ENCODE peak calls at places on chromosomes 2 and 18, in seven cellular contexts. One of them, this sample, is unnamed. For H3K4me1 and H3K36me3, the result is how much of the 10 kb centered on the place peaks cover.

GRCh38 chr2:196337618-196337953 is 166.2 kb upstream of the STK17B start:
- DNase-seq in heart right ventricle: no peak
- DNase-seq in body of pancreas: no peak
- DNase-seq in suprapubic skin: no peak
- DNase-seq in GM23338: peak
- DNase-seq in psoas muscle: no peak
- DNase-seq in aorta: no peak
- DNase-seq in this sample: no peak

GRCh38 chr2:219059375-219059724 is 1.4 kb downstream of the IHH start:
- DNase-seq in aorta: no peak
- DNase-seq in heart right ventricle: no peak
- DNase-seq in GM23338: peak
- DNase-seq in suprapubic skin: no peak
- DNase-seq in body of pancreas: no peak
- DNase-seq in psoas muscle: no peak
- DNase-seq in this sample: no peak

GRCh38 chr2:239318091-239318725 is 82.6 kb downstream of the HDAC4 start:
- DNase-seq in aorta: no peak
- DNase-seq in GM23338: no peak
- DNase-seq in suprapubic skin: peak
- DNase-seq in psoas muscle: no peak
- DNase-seq in heart right ventricle: no peak
- DNase-seq in body of pancreas: peak
- DNase-seq in this sample: no peak

GRCh38 chr2:203583696-203584095 is 48.6 kb upstream of the RAPH1 start:
- DNase-seq in body of pancreas: no peak
- DNase-seq in GM23338: no peak
- DNase-seq in suprapubic skin: no peak
- DNase-seq in psoas muscle: no peak
- DNase-seq in aorta: peak
- DNase-seq in heart right ventricle: no peak
- DNase-seq in this sample: peak

GRCh38 chr2:58906151-58906645 is 665.1 kb upstream of the FANCL start:
- DNase-seq in suprapubic skin: no peak
- DNase-seq in body of pancreas: no peak
- DNase-seq in heart right ventricle: no peak
- DNase-seq in aorta: no peak
- DNase-seq in GM23338: no peak
- DNase-seq in psoas muscle: no peak
- DNase-seq in this sample: no peak

GRCh38 chr2:126886201-126886905 is 12.3 kb upstream of the TEX51 start:
- DNase-seq in GM23338: peak
- DNase-seq in psoas muscle: peak
- DNase-seq in suprapubic skin: peak
- DNase-seq in heart right ventricle: peak
- DNase-seq in body of pancreas: peak
- DNase-seq in aorta: peak
- DNase-seq in this sample: peak

GRCh38 chr2:73736378-73736777 is 767 bp downstream of the TPRKB start:
- DNase-seq in body of pancreas: no peak
- DNase-seq in GM23338: no peak
- DNase-seq in psoas muscle: no peak
- DNase-seq in heart right ventricle: no peak
- DNase-seq in suprapubic skin: no peak
- DNase-seq in aorta: no peak
- DNase-seq in this sample: no peak

GRCh38 chr2:210399440-210400041 is 77.0 kb downstream of the LANCL1 start:
- DNase-seq in body of pancreas: no peak
- DNase-seq in psoas muscle: no peak
- DNase-seq in GM23338: no peak
- DNase-seq in suprapubic skin: no peak
- DNase-seq in heart right ventricle: no peak
- DNase-seq in aorta: no peak
- DNase-seq in this sample: no peak

GRCh38 chr2:8454797-8455196 is 227.1 kb upstream of the ID2 start:
- DNase-seq in GM23338: no peak
- DNase-seq in psoas muscle: no peak
- DNase-seq in aorta: no peak
- DNase-seq in body of pancreas: no peak
- DNase-seq in suprapubic skin: peak
- DNase-seq in heart right ventricle: no peak
- DNase-seq in this sample: peak

GRCh38 chr2:10412380-10412779 is 35.7 kb downstream of the ODC1 start:
- DNase-seq in GM23338: peak
- DNase-seq in suprapubic skin: no peak
- DNase-seq in heart right ventricle: no peak
- DNase-seq in aorta: no peak
- DNase-seq in psoas muscle: no peak
- DNase-seq in body of pancreas: no peak
- DNase-seq in this sample: peak

GRCh38 chr2:3461781-3462492 is 57.4 kb downstream of the ADI1 start:
- DNase-seq in heart right ventricle: no peak
- DNase-seq in body of pancreas: no peak
- DNase-seq in aorta: no peak
- DNase-seq in psoas muscle: no peak
- DNase-seq in suprapubic skin: peak
- DNase-seq in GM23338: peak
- DNase-seq in this sample: no peak

GRCh38 chr2:221488134-221488807 is 83.8 kb downstream of the EPHA4 start:
- DNase-seq in aorta: no peak
- DNase-seq in GM23338: no peak
- DNase-seq in heart right ventricle: no peak
- DNase-seq in psoas muscle: no peak
- DNase-seq in body of pancreas: no peak
- DNase-seq in suprapubic skin: no peak
- DNase-seq in this sample: no peak

GRCh38 chr2:73175663-73176204 is 26.6 kb upstream of the NOTO start:
- DNase-seq in GM23338: peak
- DNase-seq in aorta: peak
- DNase-seq in psoas muscle: peak
- DNase-seq in body of pancreas: peak
- DNase-seq in suprapubic skin: peak
- DNase-seq in heart right ventricle: peak
- DNase-seq in this sample: peak

GRCh38 chr2:182920631-182921056 is 54.2 kb upstream of the FRZB start:
- DNase-seq in psoas muscle: no peak
- DNase-seq in heart right ventricle: no peak
- DNase-seq in aorta: no peak
- DNase-seq in suprapubic skin: no peak
- DNase-seq in GM23338: no peak
- DNase-seq in body of pancreas: no peak
- DNase-seq in this sample: no peak

GRCh38 chr2:15874311-15874710 is 66.0 kb upstream of the MYCN start:
- DNase-seq in body of pancreas: no peak
- DNase-seq in GM23338: peak
- DNase-seq in suprapubic skin: no peak
- DNase-seq in aorta: no peak
- DNase-seq in heart right ventricle: no peak
- DNase-seq in psoas muscle: no peak
- DNase-seq in this sample: no peak

GRCh38 chr2:224941958-224942357 is 100.3 kb downstream of the DOCK10 start:
- DNase-seq in psoas muscle: no peak
- DNase-seq in suprapubic skin: no peak
- DNase-seq in body of pancreas: no peak
- DNase-seq in aorta: no peak
- DNase-seq in heart right ventricle: no peak
- DNase-seq in GM23338: peak
- DNase-seq in this sample: no peak

GRCh38 chr2:64538764-64539433 is 14.8 kb downstream of the AFTPH start:
- DNase-seq in suprapubic skin: no peak
- DNase-seq in psoas muscle: no peak
- DNase-seq in body of pancreas: no peak
- DNase-seq in aorta: no peak
- DNase-seq in GM23338: no peak
- DNase-seq in heart right ventricle: no peak
- DNase-seq in this sample: no peak

GRCh38 chr2:226649871-226650660 is 149.6 kb downstream of the IRS1 start:
- DNase-seq in suprapubic skin: peak
- DNase-seq in GM23338: peak
- DNase-seq in body of pancreas: peak
- DNase-seq in aorta: peak
- DNase-seq in heart right ventricle: peak
- DNase-seq in psoas muscle: peak
- DNase-seq in this sample: peak
- H3K4me3 ChIP-seq in suprapubic skin: no peak
- H3K4me3 ChIP-seq in GM23338: no peak
- H3K4me3 ChIP-seq in body of pancreas: no peak
- H3K4me3 ChIP-seq in aorta: no peak
- H3K4me3 ChIP-seq in heart right ventricle: no peak
- H3K4me3 ChIP-seq in psoas muscle: peak
- H3K4me3 ChIP-seq in this sample: no peak

GRCh38 chr18:62781893-62782292 is 66.6 kb downstream of the PHLPP1 start:
- DNase-seq in body of pancreas: no peak
- DNase-seq in psoas muscle: peak
- DNase-seq in aorta: no peak
- DNase-seq in suprapubic skin: no peak
- DNase-seq in heart right ventricle: no peak
- DNase-seq in GM23338: peak
- DNase-seq in this sample: no peak
- H3K4me1 ChIP-seq in body of pancreas: under half
- H3K4me1 ChIP-seq in psoas muscle: under half
- H3K4me1 ChIP-seq in aorta: under half
- H3K4me1 ChIP-seq in suprapubic skin: under half
- H3K4me1 ChIP-seq in heart right ventricle: under half
- H3K4me1 ChIP-seq in GM23338: half or more
- H3K4me1 ChIP-seq in this sample: under half

GRCh38 chr2:45415534-45416123 is 195.4 kb downstream of the SRBD1 start:
- DNase-seq in GM23338: no peak
- DNase-seq in body of pancreas: no peak
- DNase-seq in heart right ventricle: no peak
- DNase-seq in aorta: no peak
- DNase-seq in suprapubic skin: no peak
- DNase-seq in psoas muscle: no peak
- DNase-seq in this sample: no peak
- H3K36me3 ChIP-seq in GM23338: under half
- H3K36me3 ChIP-seq in body of pancreas: under half
- H3K36me3 ChIP-seq in heart right ventricle: under half
- H3K36me3 ChIP-seq in aorta: under half
- H3K36me3 ChIP-seq in suprapubic skin: under half
- H3K36me3 ChIP-seq in psoas muscle: under half
- H3K36me3 ChIP-seq in this sample: under half

GRCh38 chr2:42856891-42857632 is 64.7 kb upstream of the HAAO start:
- DNase-seq in aorta: no peak
- DNase-seq in suprapubic skin: peak
- DNase-seq in GM23338: no peak
- DNase-seq in heart right ventricle: no peak
- DNase-seq in body of pancreas: no peak
- DNase-seq in psoas muscle: no peak
- DNase-seq in this sample: no peak
- H3K4me3 ChIP-seq in aorta: no peak
- H3K4me3 ChIP-seq in suprapubic skin: no peak
- H3K4me3 ChIP-seq in GM23338: no peak
- H3K4me3 ChIP-seq in heart right ventricle: no peak
- H3K4me3 ChIP-seq in body of pancreas: no peak
- H3K4me3 ChIP-seq in psoas muscle: no peak
- H3K4me3 ChIP-seq in this sample: no peak

GRCh38 chr2:20103514-20103913 is 52.1 kb upstream of the LAPTM4A start:
- DNase-seq in body of pancreas: no peak
- DNase-seq in heart right ventricle: no peak
- DNase-seq in suprapubic skin: no peak
- DNase-seq in aorta: no peak
- DNase-seq in GM23338: peak
- DNase-seq in psoas muscle: no peak
- DNase-seq in this sample: no peak

GRCh38 chr2:20104900-20105545 is 53.6 kb upstream of the LAPTM4A start:
- DNase-seq in GM23338: no peak
- DNase-seq in heart right ventricle: no peak
- DNase-seq in psoas muscle: no peak
- DNase-seq in suprapubic skin: no peak
- DNase-seq in aorta: no peak
- DNase-seq in body of pancreas: no peak
- DNase-seq in this sample: no peak

GRCh38 chr2:20099780-20100179 is 48.4 kb upstream of the LAPTM4A start:
- DNase-seq in aorta: no peak
- DNase-seq in body of pancreas: no peak
- DNase-seq in heart right ventricle: no peak
- DNase-seq in GM23338: peak
- DNase-seq in psoas muscle: no peak
- DNase-seq in suprapubic skin: no peak
- DNase-seq in this sample: no peak

GRCh38 chr2:20097889-20098714 is 46.7 kb upstream of the LAPTM4A start:
- DNase-seq in body of pancreas: peak
- DNase-seq in GM23338: peak
- DNase-seq in psoas muscle: peak
- DNase-seq in suprapubic skin: peak
- DNase-seq in aorta: peak
- DNase-seq in heart right ventricle: peak
- DNase-seq in this sample: peak

GRCh38 chr2:20100711-20101110 is 49.3 kb upstream of the LAPTM4A start:
- DNase-seq in aorta: no peak
- DNase-seq in body of pancreas: no peak
- DNase-seq in GM23338: no peak
- DNase-seq in psoas muscle: no peak
- DNase-seq in suprapubic skin: no peak
- DNase-seq in heart right ventricle: no peak
- DNase-seq in this sample: no peak
- H3K4me1 ChIP-seq in aorta: under half
- H3K4me1 ChIP-seq in body of pancreas: under half
- H3K4me1 ChIP-seq in GM23338: under half
- H3K4me1 ChIP-seq in psoas muscle: under half
- H3K4me1 ChIP-seq in suprapubic skin: under half
- H3K4me1 ChIP-seq in heart right ventricle: under half
- H3K4me1 ChIP-seq in this sample: under half

DNA sequence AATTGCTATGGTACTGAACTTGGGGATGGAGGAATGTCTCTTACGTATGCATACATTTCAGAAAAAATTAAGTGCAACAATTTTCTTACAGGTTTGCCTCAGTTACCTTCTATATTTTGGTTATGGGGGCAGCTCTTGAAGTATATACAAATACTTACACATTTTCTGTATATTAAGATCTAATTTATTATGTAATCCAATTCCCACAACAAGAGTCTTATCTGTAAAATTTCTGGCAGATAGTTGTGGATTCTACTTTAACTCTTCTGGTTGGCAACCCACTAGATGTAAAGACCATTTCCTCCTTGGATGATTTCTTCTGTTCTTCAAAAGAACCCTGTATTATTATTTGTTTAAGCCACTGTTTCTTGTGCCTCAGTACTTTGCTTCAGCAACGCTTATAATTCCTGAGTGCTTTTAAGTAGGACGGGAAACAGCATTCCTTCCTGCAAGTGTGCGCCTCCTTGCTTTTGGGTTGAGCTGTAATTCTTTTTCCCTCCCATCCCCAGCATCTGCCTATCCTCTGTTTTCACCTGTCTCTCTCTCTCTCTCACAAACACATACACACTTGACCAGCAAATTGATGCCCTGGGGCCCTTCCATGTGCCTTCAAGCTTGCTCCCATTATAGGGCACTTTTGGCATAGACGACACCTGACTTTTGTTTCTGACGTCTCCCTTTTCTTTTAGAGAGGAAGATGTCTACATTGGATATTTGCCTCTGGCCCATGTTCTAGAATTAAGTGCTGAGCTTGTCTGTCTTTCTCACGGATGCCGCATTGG is 61.4 kb downstream of the ACSL3 start:
- DNase-seq in psoas muscle: no peak
- DNase-seq in GM23338: no peak
- DNase-seq in aorta: no peak
- DNase-seq in heart right ventricle: no peak
- DNase-seq in suprapubic skin: no peak
- DNase-seq in body of pancreas: no peak
- DNase-seq in this sample: no peak
- H3K36me3 ChIP-seq in psoas muscle: under half
- H3K36me3 ChIP-seq in GM23338: under half
- H3K36me3 ChIP-seq in aorta: under half
- H3K36me3 ChIP-seq in heart right ventricle: half or more
- H3K36me3 ChIP-seq in suprapubic skin: half or more
- H3K36me3 ChIP-seq in body of pancreas: under half
- H3K36me3 ChIP-seq in this sample: under half